ENCODE peak calls at places on chromosome 16, in nine cellular contexts. One of them, this sample, is unnamed.

GRCh38 chr16:24589997-24590396 is 50.6 kb downstream of the RBBP6 start:
- DNase-seq in GM23338: no peak
- DNase-seq in AG04450: no peak
- DNase-seq in fibroblast of lung: no peak
- DNase-seq in transverse colon: no peak
- DNase-seq in heart left ventricle: no peak
- DNase-seq in prostate gland: no peak
- DNase-seq in RWPE1: no peak
- DNase-seq in thoracic aorta: no peak
- DNase-seq in this sample: no peak

GRCh38 chr16:2963074-2963610 is 933 bp upstream of the KREMEN2 start:
- DNase-seq in GM23338: no peak
- DNase-seq in AG04450: no peak
- DNase-seq in fibroblast of lung: no peak
- DNase-seq in transverse colon: peak
- DNase-seq in heart left ventricle: no peak
- DNase-seq in prostate gland: no peak
- DNase-seq in RWPE1: no peak
- DNase-seq in thoracic aorta: no peak
- DNase-seq in this sample: peak

GRCh38 chr16:48813485-48813884 is 203.5 kb upstream of the N4BP1 start:
- DNase-seq in GM23338: no peak
- DNase-seq in AG04450: no peak
- DNase-seq in fibroblast of lung: no peak
- DNase-seq in transverse colon: no peak
- DNase-seq in heart left ventricle: no peak
- DNase-seq in prostate gland: no peak
- DNase-seq in RWPE1: no peak
- DNase-seq in thoracic aorta: no peak
- DNase-seq in this sample: no peak

GRCh38 chr16:30183236-30183960 is at the start of gene CORO1A:
- DNase-seq in GM23338: peak
- DNase-seq in AG04450: peak
- DNase-seq in fibroblast of lung: peak
- DNase-seq in transverse colon: peak
- DNase-seq in heart left ventricle: peak
- DNase-seq in prostate gland: peak
- DNase-seq in RWPE1: peak
- DNase-seq in thoracic aorta: peak
- DNase-seq in this sample: peak

GRCh38 chr16:23113185-23113584 is 36.1 kb downstream of the USP31 start:
- DNase-seq in GM23338: no peak
- DNase-seq in AG04450: no peak
- DNase-seq in fibroblast of lung: no peak
- DNase-seq in transverse colon: no peak
- DNase-seq in heart left ventricle: no peak
- DNase-seq in prostate gland: no peak
- DNase-seq in RWPE1: no peak
- DNase-seq in thoracic aorta: no peak
- DNase-seq in this sample: peak

GRCh38 chr16:84358601-84359295 is 9.6 kb upstream of the ATP2C2 start:
- DNase-seq in GM23338: no peak
- DNase-seq in AG04450: no peak
- DNase-seq in fibroblast of lung: no peak
- DNase-seq in transverse colon: peak
- DNase-seq in heart left ventricle: no peak
- DNase-seq in prostate gland: no peak
- DNase-seq in RWPE1: no peak
- DNase-seq in thoracic aorta: no peak
- DNase-seq in this sample: no peak

GRCh38 chr16:84356591-84357116 is 11.7 kb upstream of the ATP2C2 start:
- DNase-seq in GM23338: no peak
- DNase-seq in AG04450: no peak
- DNase-seq in fibroblast of lung: no peak
- DNase-seq in transverse colon: peak
- DNase-seq in heart left ventricle: no peak
- DNase-seq in prostate gland: peak
- DNase-seq in RWPE1: peak
- DNase-seq in thoracic aorta: no peak
- DNase-seq in this sample: no peak

GRCh38 chr16:50653633-50654524 is 27.2 kb downstream of the SNX20 start:
- DNase-seq in GM23338: no peak
- DNase-seq in AG04450: no peak
- DNase-seq in fibroblast of lung: no peak
- DNase-seq in transverse colon: no peak
- DNase-seq in heart left ventricle: no peak
- DNase-seq in prostate gland: no peak
- DNase-seq in RWPE1: no peak
- DNase-seq in thoracic aorta: no peak
- DNase-seq in this sample: peak

GRCh38 chr16:87790278-87791023 is 24.7 kb upstream of the KLHDC4 start:
- DNase-seq in GM23338: no peak
- DNase-seq in AG04450: no peak
- DNase-seq in fibroblast of lung: peak
- DNase-seq in transverse colon: peak
- DNase-seq in heart left ventricle: peak
- DNase-seq in prostate gland: no peak
- DNase-seq in RWPE1: peak
- DNase-seq in thoracic aorta: no peak
- DNase-seq in this sample: no peak

GRCh38 chr16:51960931-51961330 is 586.0 kb downstream of the TOX3 start:
- DNase-seq in GM23338: no peak
- DNase-seq in AG04450: no peak
- DNase-seq in fibroblast of lung: no peak
- DNase-seq in transverse colon: no peak
- DNase-seq in heart left ventricle: no peak
- DNase-seq in prostate gland: no peak
- DNase-seq in RWPE1: no peak
- DNase-seq in thoracic aorta: no peak
- DNase-seq in this sample: no peak

GRCh38 chr16:50011707-50012106 is 13.3 kb upstream of the CNEP1R1 start:
- DNase-seq in GM23338: no peak
- DNase-seq in AG04450: no peak
- DNase-seq in fibroblast of lung: peak
- DNase-seq in transverse colon: no peak
- DNase-seq in heart left ventricle: no peak
- DNase-seq in prostate gland: no peak
- DNase-seq in RWPE1: no peak
- DNase-seq in thoracic aorta: no peak
- DNase-seq in this sample: no peak

GRCh38 chr16:77539336-77539735 is 104.5 kb upstream of the ADAMTS18 start:
- DNase-seq in GM23338: no peak
- DNase-seq in AG04450: no peak
- DNase-seq in fibroblast of lung: no peak
- DNase-seq in transverse colon: no peak
- DNase-seq in heart left ventricle: no peak
- DNase-seq in prostate gland: no peak
- DNase-seq in RWPE1: no peak
- DNase-seq in thoracic aorta: no peak
- DNase-seq in this sample: no peak

GRCh38 chr16:89314357-89314756 is 96.9 kb downstream of the ZNF778 start:
- DNase-seq in GM23338: no peak
- DNase-seq in AG04450: no peak
- DNase-seq in fibroblast of lung: no peak
- DNase-seq in transverse colon: no peak
- DNase-seq in heart left ventricle: no peak
- DNase-seq in prostate gland: no peak
- DNase-seq in RWPE1: no peak
- DNase-seq in thoracic aorta: no peak
- DNase-seq in this sample: no peak

GRCh38 chr16:75108792-75109731 is 7.5 kb downstream of the LDHD start:
- DNase-seq in GM23338: no peak
- DNase-seq in AG04450: peak
- DNase-seq in fibroblast of lung: peak
- DNase-seq in transverse colon: peak
- DNase-seq in heart left ventricle: peak
- DNase-seq in prostate gland: peak
- DNase-seq in RWPE1: peak
- DNase-seq in thoracic aorta: peak
- DNase-seq in this sample: no peak

GRCh38 chr16:89344314-89344828 is 126.9 kb downstream of the ZNF778 start:
- DNase-seq in GM23338: no peak
- DNase-seq in AG04450: no peak
- DNase-seq in fibroblast of lung: no peak
- DNase-seq in transverse colon: no peak
- DNase-seq in heart left ventricle: no peak
- DNase-seq in prostate gland: no peak
- DNase-seq in RWPE1: no peak
- DNase-seq in thoracic aorta: no peak
- DNase-seq in this sample: peak

GRCh38 chr16:85528528-85529387 is 84.4 kb upstream of the GSE1 start:
- DNase-seq in GM23338: peak
- DNase-seq in AG04450: no peak
- DNase-seq in fibroblast of lung: no peak
- DNase-seq in transverse colon: no peak
- DNase-seq in heart left ventricle: no peak
- DNase-seq in prostate gland: no peak
- DNase-seq in RWPE1: no peak
- DNase-seq in thoracic aorta: no peak
- DNase-seq in this sample: peak

DNA sequence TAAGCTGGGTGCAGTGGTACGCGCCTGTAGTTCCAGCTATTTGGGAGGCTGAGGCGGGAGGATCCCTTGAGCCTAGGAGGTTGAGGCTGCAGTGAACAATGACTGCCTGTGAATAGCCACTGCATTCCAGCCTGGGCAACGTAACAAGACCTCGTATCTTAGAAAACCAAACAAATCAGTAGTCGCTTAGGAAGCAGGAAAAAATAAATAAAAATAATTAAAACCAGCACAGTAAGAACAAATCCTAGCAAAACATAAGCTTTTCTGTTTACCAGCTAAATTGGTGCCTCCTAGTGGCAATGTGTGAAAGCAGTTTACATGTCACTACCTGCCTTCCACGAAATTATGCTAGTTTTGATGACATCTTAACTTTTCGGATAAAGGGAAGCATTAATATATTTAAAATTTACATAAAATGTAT is 1.3 kb downstream of the ARMC5 start:
- DNase-seq in GM23338: peak
- DNase-seq in AG04450: peak
- DNase-seq in fibroblast of lung: peak
- DNase-seq in transverse colon: no peak
- DNase-seq in heart left ventricle: no peak
- DNase-seq in prostate gland: no peak
- DNase-seq in RWPE1: no peak
- DNase-seq in thoracic aorta: no peak
- DNase-seq in this sample: no peak
- H3K27ac ChIP-seq in GM23338: no peak
- H3K27ac ChIP-seq in AG04450: peak
- H3K27ac ChIP-seq in fibroblast of lung: peak
- H3K27ac ChIP-seq in transverse colon: peak
- H3K27ac ChIP-seq in heart left ventricle: peak
- H3K27ac ChIP-seq in prostate gland: peak
- H3K27ac ChIP-seq in RWPE1: peak
- H3K27ac ChIP-seq in thoracic aorta: peak
- H3K27ac ChIP-seq in this sample: peak

DNA sequence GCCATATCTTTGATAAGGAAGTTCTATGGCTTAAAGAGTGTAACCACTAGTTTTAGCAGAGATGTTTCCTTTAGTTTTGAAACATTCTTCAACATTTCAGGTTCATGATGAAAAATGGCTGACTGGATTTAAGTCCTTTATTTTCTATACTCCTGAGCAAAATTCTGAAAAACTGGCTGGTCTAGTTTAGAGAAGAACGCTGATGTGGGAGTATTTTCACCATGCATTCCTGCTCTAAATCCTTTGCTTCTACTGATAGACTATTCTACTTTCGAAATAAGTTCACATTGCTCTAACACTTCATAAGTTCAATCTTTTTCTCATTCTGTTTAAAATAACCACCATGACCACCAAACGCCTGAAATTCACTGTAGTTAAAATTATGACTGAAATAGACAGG is 281.9 kb downstream of the FTO start:
- DNase-seq in GM23338: no peak
- DNase-seq in AG04450: no peak
- DNase-seq in fibroblast of lung: no peak
- DNase-seq in transverse colon: no peak
- DNase-seq in heart left ventricle: no peak
- DNase-seq in prostate gland: no peak
- DNase-seq in RWPE1: no peak
- DNase-seq in thoracic aorta: no peak
- DNase-seq in this sample: no peak
- H3K27ac ChIP-seq in GM23338: no peak
- H3K27ac ChIP-seq in AG04450: no peak
- H3K27ac ChIP-seq in fibroblast of lung: no peak
- H3K27ac ChIP-seq in transverse colon: no peak
- H3K27ac ChIP-seq in heart left ventricle: no peak
- H3K27ac ChIP-seq in prostate gland: peak
- H3K27ac ChIP-seq in RWPE1: no peak
- H3K27ac ChIP-seq in thoracic aorta: no peak
- H3K27ac ChIP-seq in this sample: no peak

DNA sequence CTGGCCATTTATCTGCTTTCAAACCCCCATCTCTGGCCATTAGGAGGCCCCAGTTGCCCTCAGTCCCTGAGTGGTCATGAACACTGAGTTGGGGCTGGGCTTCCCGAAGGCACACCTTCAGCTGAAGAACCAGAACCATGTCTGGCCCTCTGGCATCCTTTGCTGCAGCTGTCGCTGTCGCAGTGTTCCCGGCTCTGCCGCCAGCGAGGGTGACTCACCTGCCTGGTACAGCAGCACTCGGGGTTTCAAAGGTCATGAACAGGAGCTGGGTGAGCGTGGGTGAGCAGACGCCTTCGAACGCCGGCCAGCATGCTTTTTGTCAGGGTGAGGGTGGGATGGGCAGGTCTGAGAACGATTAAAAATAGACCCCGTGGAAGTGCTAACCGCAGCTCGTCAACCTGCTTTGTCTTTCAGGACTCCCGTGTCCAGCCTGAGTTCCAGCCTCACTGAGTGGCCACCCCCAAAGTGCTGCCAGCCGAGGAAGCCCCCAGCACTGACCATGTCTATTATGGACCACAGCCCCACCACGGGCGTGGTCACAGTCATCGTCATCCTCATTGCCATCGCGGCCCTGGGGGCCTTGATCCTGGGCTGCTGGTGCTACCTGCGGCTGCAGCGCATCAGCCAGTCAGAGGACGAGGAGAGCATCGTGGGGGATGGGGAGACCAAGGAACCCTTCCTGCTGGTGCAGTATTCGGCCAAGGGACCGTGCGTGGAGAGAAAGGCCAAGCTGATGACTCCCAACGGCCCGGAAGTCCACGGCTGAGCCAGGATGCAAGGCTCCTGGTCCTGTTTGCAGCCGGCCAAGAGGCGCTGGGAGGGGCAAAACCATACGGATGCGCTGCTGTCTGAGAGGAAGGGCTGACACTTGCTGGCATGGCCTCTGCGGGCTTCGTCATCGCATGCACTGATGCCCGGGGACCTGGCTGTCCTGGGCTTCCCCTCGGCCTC is 7.6 kb downstream of the SNN start:
- DNase-seq in GM23338: peak
- DNase-seq in AG04450: no peak
- DNase-seq in fibroblast of lung: no peak
- DNase-seq in transverse colon: peak
- DNase-seq in heart left ventricle: peak
- DNase-seq in prostate gland: no peak
- DNase-seq in RWPE1: peak
- DNase-seq in thoracic aorta: no peak
- DNase-seq in this sample: peak
- H3K27ac ChIP-seq in GM23338: no peak
- H3K27ac ChIP-seq in AG04450: no peak
- H3K27ac ChIP-seq in fibroblast of lung: no peak
- H3K27ac ChIP-seq in transverse colon: no peak
- H3K27ac ChIP-seq in heart left ventricle: peak
- H3K27ac ChIP-seq in prostate gland: peak
- H3K27ac ChIP-seq in RWPE1: peak
- H3K27ac ChIP-seq in thoracic aorta: no peak
- H3K27ac ChIP-seq in this sample: peak

GRCh38 chr16:67959520-67959919 is 8.9 kb downstream of the SLC12A4 start:
- DNase-seq in GM23338: no peak
- DNase-seq in AG04450: no peak
- DNase-seq in fibroblast of lung: peak
- DNase-seq in transverse colon: peak
- DNase-seq in heart left ventricle: peak
- DNase-seq in prostate gland: no peak
- DNase-seq in RWPE1: no peak
- DNase-seq in thoracic aorta: no peak
- DNase-seq in this sample: no peak
- H3K27ac ChIP-seq in GM23338: no peak
- H3K27ac ChIP-seq in AG04450: no peak
- H3K27ac ChIP-seq in fibroblast of lung: peak
- H3K27ac ChIP-seq in transverse colon: peak
- H3K27ac ChIP-seq in heart left ventricle: peak
- H3K27ac ChIP-seq in prostate gland: peak
- H3K27ac ChIP-seq in RWPE1: peak
- H3K27ac ChIP-seq in thoracic aorta: peak
- H3K27ac ChIP-seq in this sample: no peak